ENCODE peak calls at places on chromosomes 4 and X, in five cellular contexts. P, A, M, T and R are unnamed samples.

GRCh38 chrX:134186362-134187121 is 50.4 kb upstream of the CCDC160 start:
- DNase-seq in P (no peak), A (no peak), M (no peak), T (no peak), R (no peak)

GRCh38 chrX:80841259-80841658 is 31.6 kb upstream of the BRWD3 start:
- DNase-seq in P (no peak), A (no peak), M (no peak), T (no peak), R (no peak)

GRCh38 chr4:36582214-36582613 is 300.8 kb downstream of the DTHD1 start:
- DNase-seq in P (no peak), A (no peak), M (no peak), T (no peak), R (no peak)

GRCh38 chr4:155377281-155377680 is 516 bp upstream of the MAP9 start:
- DNase-seq in P (no peak), A (no peak), M (no peak), T (no peak), R (no peak)

GRCh38 chr4:117968606-117969005 is 65.7 kb upstream of the NDST3 start:
- DNase-seq in P (no peak), A (no peak), M (no peak), T (no peak), R (no peak)

GRCh38 chr4:15245006-15245530 is 182.8 kb upstream of the C1QTNF7 start:
- DNase-seq in P (no peak), A (no peak), M (no peak), T (no peak), R (no peak)

GRCh38 chr4:97394653-97395052 is 748.6 kb downstream of the STPG2 start:
- DNase-seq in P (no peak), A (no peak), M (no peak), T (no peak), R (no peak)

GRCh38 chr4:118799235-118799932 is 36.5 kb downstream of the SEC24D start:
- DNase-seq in P (no peak), A (no peak), M (no peak), T (no peak), R (no peak)

GRCh38 chrX:127259742-127260141 is 440.2 kb downstream of the PRR32 start:
- DNase-seq in P (no peak), A (no peak), M (no peak), T (no peak), R (no peak)

GRCh38 chr4:96736352-96736889 is 896.5 kb downstream of the PDHA2 start:
- DNase-seq in P (no peak), A (no peak), M (no peak), T (no peak), R (no peak)

GRCh38 chrX:46180258-46180687 is 364.9 kb downstream of the ZNF674 start:
- DNase-seq in P (no peak), A (no peak), M (no peak), T (no peak), R (no peak)

GRCh38 chr4:153409412-153409811 is 56.7 kb upstream of the TMEM131L start:
- DNase-seq in P (no peak), A (no peak), M (no peak), T (no peak), R (no peak)

GRCh38 chr4:171846893-171847292 is 33.7 kb downstream of the GALNTL6 start:
- DNase-seq in P (no peak), A (no peak), M (no peak), T (no peak), R (no peak)

GRCh38 chrX:69320116-69320515 is 154.9 kb upstream of the PJA1 start:
- DNase-seq in P (no peak), A (no peak), M (no peak), T (no peak), R (peak)

GRCh38 chrX:24563291-24564010 is 83.7 kb downstream of the PCYT1B start:
- DNase-seq in P (no peak), A (no peak), M (no peak), T (no peak), R (no peak)

GRCh38 chr4:169033660-169034059 is 23.6 kb upstream of the CBR4 start:
- DNase-seq in P (no peak), A (no peak), M (no peak), T (no peak), R (no peak)

GRCh38 chr4:77104405-77105292 is 28.9 kb upstream of the CCNI start:
- DNase-seq in P (peak), A (no peak), M (no peak), T (no peak), R (no peak)

GRCh38 chrX:100745806-100746537 is 14.1 kb upstream of the SYTL4 start:
- DNase-seq in P (no peak), A (no peak), M (no peak), T (no peak), R (no peak)

GRCh38 chr4:15893967-15894366 is 44.6 kb downstream of the FGFBP1 start:
- DNase-seq in P (no peak), A (no peak), M (no peak), T (no peak), R (no peak)

GRCh38 chr4:5051692-5052423 is 578 bp downstream of the STK32B start:
- DNase-seq in P (no peak), A (no peak), M (peak), T (peak), R (no peak)

GRCh38 chr4:98710831-98711230 is 52.4 kb upstream of the TSPAN5 start:
- DNase-seq in P (no peak), A (no peak), M (no peak), T (no peak), R (no peak)

GRCh38 chr4:26330186-26330787 is 9.5 kb downstream of the RBPJ start:
- DNase-seq in P (no peak), A (no peak), M (no peak), T (peak), R (peak)

GRCh38 chr4:121072836-121073362 is 564 bp upstream of the NDNF start:
- DNase-seq in P (no peak), A (no peak), M (no peak), T (peak), R (peak)

GRCh38 chr4:150379454-150379853 is 202.5 kb upstream of the MAB21L2 start:
- DNase-seq in P (no peak), A (no peak), M (no peak), T (no peak), R (no peak)

GRCh38 chr4:119038465-119038864 is 97.2 kb upstream of the MYOZ2 start:
- DNase-seq in P (no peak), A (no peak), M (no peak), T (no peak), R (no peak)

GRCh38 chr4:79059631-79060399 is 120.6 kb upstream of the PAQR3 start:
- DNase-seq in P (no peak), A (no peak), M (no peak), T (no peak), R (no peak)

GRCh38 chr4:15948826-15949225 is 10.3 kb upstream of the FGFBP1 start:
- DNase-seq in P (no peak), A (no peak), M (no peak), T (no peak), R (no peak)

GRCh38 chr4:82201303-82201702 is 172.5 kb downstream of the HNRNPD start:
- DNase-seq in P (no peak), A (no peak), M (no peak), T (no peak), R (no peak)

DNA sequence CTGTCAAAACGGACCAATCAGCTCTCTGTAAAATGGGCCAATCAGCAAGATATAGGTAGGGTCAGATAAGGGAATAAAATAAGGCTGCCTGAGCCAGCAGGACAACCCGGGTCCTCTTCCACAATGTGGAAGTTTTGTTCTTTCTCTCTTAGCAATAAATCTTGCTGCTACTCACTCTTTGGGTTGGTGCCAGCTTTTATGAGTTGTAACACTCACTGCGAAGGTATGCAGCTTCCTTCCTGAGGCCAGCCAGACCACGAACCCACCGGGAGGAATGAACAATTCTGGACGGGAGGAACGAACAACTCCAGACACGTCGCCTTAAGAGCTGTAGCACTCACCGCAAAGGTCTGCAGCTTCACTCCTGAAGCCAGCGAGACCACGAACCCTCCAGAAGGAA is 287.8 kb downstream of the RAPGEF2 start:
- DNase-seq in P (no peak), A (no peak), M (no peak), T (no peak), R (no peak)
- TF ChIP-seq CTCF in P (no peak), A (no peak), M (no peak), T (no peak), R (no peak)

DNA sequence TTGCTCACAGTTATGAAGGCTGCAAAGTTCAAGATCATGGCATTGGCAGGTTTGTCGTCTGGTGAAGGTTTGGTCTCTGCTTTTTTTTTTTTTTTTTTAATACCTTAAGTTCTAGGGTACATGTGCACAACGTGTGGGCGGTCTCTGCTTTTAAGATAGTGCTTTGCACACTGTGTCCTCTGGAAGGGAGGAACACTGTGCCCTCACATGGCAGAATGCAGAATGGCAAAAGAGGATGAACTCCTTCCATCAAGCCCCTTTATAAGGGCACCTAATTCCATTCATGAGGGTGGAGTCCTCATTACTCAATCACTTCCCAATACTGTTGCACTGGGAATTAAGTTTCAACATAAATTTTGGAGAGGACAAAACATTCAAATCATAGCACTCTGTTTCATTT is 101.4 kb downstream of the GLRA2 start:
- DNase-seq in P (no peak), A (no peak), M (no peak), T (peak), R (no peak)
- TF ChIP-seq CTCF in P (no peak), A (no peak), M (no peak), T (no peak), R (no peak)

GRCh38 chr4:132923516-132923915 is 225.6 kb upstream of the PCDH10 start:
- DNase-seq in P (no peak), A (no peak), M (no peak), T (no peak), R (no peak)
- TF ChIP-seq CTCF in P (no peak), A (no peak), M (no peak), T (no peak), R (no peak)

GRCh38 chrX:107777536-107777832 is at the start of gene NCBP2L:
- DNase-seq in P (no peak), A (no peak), M (no peak), T (no peak), R (no peak)
- TF ChIP-seq CTCF in P (no peak), A (no peak), M (peak), T (no peak), R (no peak)

GRCh38 chrX:139429913-139430312 is 100.6 kb upstream of the F9 start:
- DNase-seq in P (no peak), A (no peak), M (no peak), T (no peak), R (no peak)
- TF ChIP-seq CTCF in P (peak), A (no peak), M (no peak), T (no peak), R (no peak)

DNA sequence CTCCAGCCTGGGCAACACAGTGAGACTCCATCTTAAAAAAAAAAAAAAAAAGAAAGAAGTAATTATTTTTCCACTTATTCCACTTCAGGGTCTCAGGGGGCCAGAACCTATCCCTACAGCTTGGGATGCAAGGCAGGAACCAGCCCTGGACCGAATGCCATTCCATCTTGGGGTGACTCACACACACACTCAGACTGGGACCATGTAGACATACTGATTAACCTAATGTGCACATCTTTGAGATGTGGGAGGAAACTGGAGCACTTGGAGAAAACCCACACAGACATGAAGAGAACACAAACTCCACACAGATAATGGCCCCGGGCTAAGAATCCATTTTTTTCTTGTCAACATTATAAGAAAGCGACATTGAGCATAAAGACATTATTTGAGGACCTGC is 132.5 kb downstream of the PTTG2 start:
- DNase-seq in P (no peak), A (no peak), M (no peak), T (no peak), R (no peak)
- TF ChIP-seq CTCF in P (no peak), A (no peak), M (no peak), T (no peak), R (no peak)